ENCODE peak calls at places on chromosomes 7 and 10, in eight cellular contexts. Q, P, O, J, A, X, W and B are unnamed samples.

GRCh38 chr7:66415659-66416265 is 210.6 kb downstream of the TPST1 start:
- DNase-seq in Q (no peak), P (no peak), O (no peak), J (no peak), A (no peak), X (peak; percentile 46), W (no peak), B (no peak)

GRCh38 chr7:47448971-47449370 is 132.9 kb downstream of the TNS3 start:
- DNase-seq in Q (no peak), P (no peak), O (no peak), J (no peak), A (no peak), X (no peak), W (no peak), B (no peak)

GRCh38 chr7:4268040-4268965 is 413.8 kb upstream of the FOXK1 start:
- DNase-seq in Q (no peak), P (no peak), O (no peak), J (peak; percentile 29), A (no peak), X (peak; percentile 22), W (no peak), B (no peak)

GRCh38 chr7:1531979-1532455 is 1.5 kb downstream of the MAFK start:
- DNase-seq in Q (peak; percentile 36), P (no peak), O (no peak), J (no peak), A (no peak), X (peak; percentile 61), W (no peak), B (no peak)

GRCh38 chr10:11173062-11173461 is 155.4 kb downstream of the CELF2 start:
- DNase-seq in Q (no peak), P (no peak), O (no peak), J (no peak), A (no peak), X (no peak), W (no peak), B (no peak)

GRCh38 chr7:149720372-149721083 is 52.9 kb downstream of the ZNF467 start:
- DNase-seq in Q (no peak), P (peak; percentile 31), O (no peak), J (no peak), A (peak; percentile 84), X (peak; percentile 18), W (peak; percentile 93), B (no peak)

GRCh38 chr7:1809601-1810258 is 139.7 kb downstream of the ELFN1 start:
- DNase-seq in Q (no peak), P (no peak), O (no peak), J (no peak), A (no peak), X (no peak), W (no peak), B (no peak)

GRCh38 chr10:30765611-30766010 is 136.1 kb upstream of the LYZL2 start:
- DNase-seq in Q (no peak), P (no peak), O (no peak), J (no peak), A (no peak), X (no peak), W (no peak), B (no peak)

GRCh38 chr7:92763636-92764423 is 72.5 kb downstream of the CDK6 start:
- DNase-seq in Q (peak; percentile 96), P (no peak), O (no peak), J (peak; percentile 76), A (no peak), X (peak; percentile 97), W (no peak), B (peak; percentile 54)

GRCh38 chr10:132429281-132430230 is 32.6 kb downstream of the PWWP2B start:
- DNase-seq in Q (no peak), P (no peak), O (no peak), J (no peak), A (no peak), X (no peak), W (peak; percentile 71), B (no peak)

GRCh38 chr7:122290476-122290875 is 14.1 kb downstream of the FEZF1 start:
- DNase-seq in Q (no peak), P (no peak), O (no peak), J (no peak), A (no peak), X (no peak), W (no peak), B (no peak)

GRCh38 chr7:123787227-123788007 is 38.6 kb upstream of the WASL start:
- DNase-seq in Q (peak; percentile 84), P (no peak), O (no peak), J (no peak), A (no peak), X (peak; percentile 15), W (no peak), B (no peak)

GRCh38 chr7:17233643-17234397 is 64.6 kb upstream of the AHR start:
- DNase-seq in Q (no peak), P (no peak), O (no peak), J (no peak), A (no peak), X (peak; percentile 70), W (peak; percentile 26), B (no peak)

GRCh38 chr7:16817536-16817935 is 12.7 kb upstream of the AGR2 start:
- DNase-seq in Q (peak; percentile 87), P (no peak), O (peak; percentile 45), J (no peak), A (no peak), X (peak; percentile 67), W (no peak), B (no peak)

GRCh38 chr7:36128448-36129047 is 24.5 kb upstream of the EEPD1 start:
- DNase-seq in Q (peak; percentile 92), P (peak; percentile 14), O (peak; percentile 85), J (peak; percentile 56), A (peak; percentile 21), X (peak; percentile 95), W (peak; percentile 78), B (no peak)

GRCh38 chr7:3109516-3109915 is 65.8 kb upstream of the CARD11 start:
- DNase-seq in Q (no peak), P (no peak), O (no peak), J (no peak), A (no peak), X (no peak), W (no peak), B (no peak)

GRCh38 chr7:43313628-43314378 is 201.4 kb downstream of the HECW1 start:
- DNase-seq in Q (no peak), P (no peak), O (no peak), J (no peak), A (no peak), X (no peak), W (no peak), B (no peak)

GRCh38 chr7:2666588-2667250 is 21.3 kb upstream of the AMZ1 start:
- DNase-seq in Q (no peak), P (no peak), O (no peak), J (no peak), A (no peak), X (peak; percentile 30), W (no peak), B (no peak)

GRCh38 chr7:6554848-6555247 is 3.6 kb upstream of the GRID2IP start:
- DNase-seq in Q (no peak), P (no peak), O (no peak), J (no peak), A (no peak), X (no peak), W (no peak), B (no peak)

GRCh38 chr10:47311193-47311899 is 10.9 kb upstream of the GDF2 start:
- DNase-seq in Q (no peak), P (no peak), O (no peak), J (no peak), A (no peak), X (no peak), W (no peak), B (no peak)